ENCODE peak calls at places on chromosomes 1 and 21, in five cellular contexts. J is HCT116, O is HepG2, S is WTC11, W is H1. A is an unnamed sample.

GRCh38 chr1:20666804-20667203 is 5.6 kb upstream of the DDOST start:
- DNase-seq in J (peak; percentile 29), O (no peak), S (no peak), W (no peak), A (peak; percentile 81)

GRCh38 chr1:54519709-54520108 is 28.3 kb upstream of the ACOT11 start:
- DNase-seq in J (no peak), O (no peak), S (peak; percentile 56), W (no peak), A (no peak)

GRCh38 chr1:234616644-234617043 is 6.7 kb upstream of the IRF2BP2 start:
- DNase-seq in J (no peak), O (peak; percentile 74), S (no peak), W (no peak), A (no peak)

GRCh38 chr1:15799004-15799867 is 8.2 kb downstream of the UQCRHL start:
- DNase-seq in J (peak; percentile 83), O (peak; percentile 61), S (no peak), W (no peak), A (peak; percentile 22)

GRCh38 chr1:8083739-8084484 is 57.8 kb upstream of the ERRFI1 start:
- DNase-seq in J (no peak), O (peak; percentile 95), S (no peak), W (no peak), A (no peak)

GRCh38 chr1:243501002-243501401 is 245.2 kb downstream of the SDCCAG8 start:
- DNase-seq in J (no peak), O (no peak), S (no peak), W (no peak), A (no peak)

GRCh38 chr1:20207546-20207945 is 21.2 kb upstream of the PLA2G2C start:
- DNase-seq in J (no peak), O (no peak), S (no peak), W (no peak), A (no peak)

GRCh38 chr1:51768971-51769601 is 109.4 kb downstream of the NRDC start:
- DNase-seq in J (peak; percentile 38), O (peak; percentile 58), S (no peak), W (no peak), A (peak; percentile 62)

GRCh38 chr1:111725192-111725591 is 14.0 kb downstream of the INKA2 start:
- DNase-seq in J (no peak), O (no peak), S (no peak), W (no peak), A (no peak)

GRCh38 chr1:30761312-30762151 is 4.0 kb upstream of the LAPTM5 start:
- DNase-seq in J (no peak), O (no peak), S (no peak), W (no peak), A (peak; percentile 71)

GRCh38 chr1:40693425-40693824 is 1.9 kb downstream of the NFYC start:
- DNase-seq in J (no peak), O (no peak), S (no peak), W (no peak), A (no peak)

GRCh38 chr1:40694353-40694874 is 2.9 kb downstream of the NFYC start:
- DNase-seq in J (no peak), O (no peak), S (no peak), W (no peak), A (no peak)

GRCh38 chr1:40691538-40692428 is at the start of gene NFYC:
- DNase-seq in J (peak; percentile 98), O (peak; percentile 99), S (peak; percentile 97), W (peak; percentile 97), A (peak; percentile 99)

GRCh38 chr1:40690919-40691537 is 476 bp upstream of the NFYC start:
- DNase-seq in J (no peak), O (no peak), S (no peak), W (no peak), A (no peak)

DNA sequence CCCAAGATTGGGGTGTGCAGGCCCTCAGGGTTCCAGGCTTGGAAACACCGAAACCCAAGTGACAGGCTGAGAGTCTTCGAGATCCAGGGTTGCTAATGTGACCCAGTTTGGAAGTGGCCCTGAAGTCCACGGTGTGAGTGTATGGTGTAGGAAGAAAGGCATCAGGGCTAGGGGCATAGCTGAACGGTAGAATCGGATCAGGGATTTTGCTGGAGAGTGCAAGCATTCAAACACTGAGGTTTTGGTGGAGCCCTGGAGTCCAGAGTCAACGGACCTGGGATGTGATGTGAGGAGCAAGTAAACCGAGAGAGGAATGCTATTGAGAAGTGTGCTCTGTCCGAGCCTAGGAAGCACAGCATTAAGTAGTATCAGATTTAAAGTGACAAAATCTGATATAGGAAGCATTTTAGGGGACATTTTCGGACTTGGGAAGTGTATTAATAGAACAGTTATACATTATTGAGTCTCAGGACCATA is 963 bp downstream of the NFYC start:
- DNase-seq in J (no peak), O (peak; percentile 34), S (no peak), W (no peak), A (no peak)
- TF ChIP-seq ATF3 in J (no peak), O (no peak), S (no peak), W (no peak), A (no peak)

GRCh38 chr1:195756109-195756508 is 852.1 kb downstream of the KCNT2 start:
- DNase-seq in J (no peak), O (no peak), S (no peak), W (no peak), A (no peak)
- TF ChIP-seq ATF3 in J (no peak), O (no peak), S (no peak), W (no peak), A (no peak)

GRCh38 chr1:60277269-60277668 is 203.7 kb upstream of the C1orf87 start:
- DNase-seq in J (no peak), O (no peak), S (no peak), W (no peak), A (no peak)

GRCh38 chr1:60280256-60280655 is 206.7 kb upstream of the C1orf87 start:
- DNase-seq in J (no peak), O (no peak), S (no peak), W (no peak), A (no peak)

GRCh38 chr1:60280764-60281278 is 207.3 kb upstream of the C1orf87 start:
- DNase-seq in J (no peak), O (no peak), S (no peak), W (no peak), A (no peak)

GRCh38 chr1:60281360-60281932 is 207.9 kb upstream of the C1orf87 start:
- DNase-seq in J (peak; percentile 83), O (peak; percentile 52), S (peak; percentile 72), W (peak; percentile 59), A (peak; percentile 54)

DNA sequence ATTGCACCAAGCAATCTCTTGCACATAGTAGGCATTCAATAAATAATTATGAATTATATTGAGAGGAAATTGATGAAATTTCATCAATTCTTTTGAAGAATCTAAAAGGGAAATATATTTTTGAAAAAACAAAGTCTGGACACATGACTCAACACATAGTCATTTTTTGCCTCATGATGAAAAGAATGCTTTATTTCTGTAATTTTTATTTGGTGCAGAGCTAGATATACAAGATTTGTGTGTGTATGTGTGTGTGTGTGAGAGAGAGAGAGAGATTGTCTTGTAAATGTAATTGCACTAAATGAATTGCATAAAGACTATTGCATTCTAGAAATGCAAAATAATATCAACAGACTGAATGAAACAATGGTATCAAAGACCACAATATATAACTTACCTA is 206.2 kb upstream of the C1orf87 start:
- DNase-seq in J (no peak), O (no peak), S (no peak), W (no peak), A (no peak)
- TF ChIP-seq ATF3 in J (no peak), O (no peak), S (no peak), W (no peak), A (no peak)

GRCh38 chr1:154420172-154420571 is 15.0 kb downstream of the IL6R start:
- DNase-seq in J (no peak), O (peak; percentile 73), S (no peak), W (no peak), A (no peak)
- TF ChIP-seq ATF3 in J (no peak), O (no peak), S (no peak), W (no peak), A (no peak)

GRCh38 chr1:245704765-245705164 is 550.0 kb downstream of the KIF26B start:
- DNase-seq in J (no peak), O (no peak), S (no peak), W (no peak), A (no peak)
- TF ChIP-seq ATF3 in J (no peak), O (no peak), S (no peak), W (no peak), A (no peak)

GRCh38 chr21:27606422-27606821 is 639.5 kb upstream of the ADAMTS5 start:
- DNase-seq in J (no peak), O (no peak), S (no peak), W (no peak), A (no peak)
- TF ChIP-seq ATF3 in J (no peak), O (no peak), S (no peak), W (no peak), A (no peak)

DNA sequence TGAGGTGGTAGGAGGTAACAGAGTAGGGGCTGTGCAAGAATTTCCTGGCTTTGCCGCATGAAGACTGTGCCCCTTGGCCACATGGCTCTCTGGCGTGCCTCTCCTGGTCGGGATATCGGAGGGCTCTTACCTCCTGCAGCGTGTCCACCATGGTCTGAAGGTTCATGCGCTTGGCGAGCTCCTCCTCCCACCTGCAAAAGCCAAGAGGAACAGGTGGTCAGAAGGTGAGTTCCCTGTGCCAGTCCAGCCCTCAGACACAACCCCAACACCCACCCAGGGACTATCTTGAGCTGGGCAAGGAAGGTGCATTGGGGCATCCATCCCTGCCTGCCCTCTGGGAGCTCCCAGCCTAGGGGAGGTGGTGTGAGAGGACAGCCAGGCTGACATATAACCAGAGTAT is 18.6 kb upstream of the ALDH4A1 start:
- DNase-seq in J (no peak), O (no peak), S (no peak), W (no peak), A (no peak)
- TF ChIP-seq ATF3 in J (no peak), O (no peak), S (no peak), W (no peak), A (no peak)

A was measured in K562.